ENCODE peak calls at places on chromosomes 11 and 22, in four cellular contexts. Q is astrocyte; J is Peyer's patch; Y is CD4-positive, alpha-beta T cell. K is an unnamed sample.

GRCh38 chr22:30263883-30264282 is 2.8 kb downstream of the OSM start:
- DNase-seq in Y (no peak), J (no peak), Q (no peak), K (no peak)

GRCh38 chr11:130431337-130431773 is 2.9 kb upstream of the ADAMTS8 start:
- DNase-seq in Q (peak), Y (peak), J (peak), K (peak)

GRCh38 chr11:13884159-13884799 is 78.2 kb upstream of the SPON1 start:
- DNase-seq in Y (no peak), Q (peak), J (no peak), K (no peak)

GRCh38 chr11:87258171-87258833 is 220.6 kb downstream of the TMEM135 start:
- DNase-seq in Q (no peak), Y (no peak), J (no peak), K (no peak)

GRCh38 chr11:36187618-36188017 is 101.6 kb downstream of the COMMD9 start:
- DNase-seq in Y (no peak), Q (no peak), J (no peak), K (no peak)

GRCh38 chr11:64268687-64269379 is 15.6 kb downstream of the BAD start:
- DNase-seq in Y (peak), J (peak), Q (peak), K (peak)

GRCh38 chr11:119093951-119094815 is 7.5 kb downstream of the DPAGT1 start:
- DNase-seq in Q (peak), J (peak), Y (peak), K (no peak)

GRCh38 chr11:86069408-86070086 is 663 bp upstream of the PICALM start:
- DNase-seq in Y (no peak), J (peak), Q (peak), K (peak)

GRCh38 chr11:73866586-73866996 is 10.1 kb downstream of the COA4 start:
- DNase-seq in J (no peak), Q (peak), Y (no peak), K (no peak)

GRCh38 chr11:14179126-14179820 is 179.7 kb downstream of the RRAS2 start:
- DNase-seq in Q (no peak), Y (no peak), J (no peak), K (no peak)

GRCh38 chr22:45775569-45776312 is 104.1 kb downstream of the ATXN10 start:
- DNase-seq in J (peak), Y (no peak), Q (no peak), K (no peak)

GRCh38 chr11:38191101-38191500 is 1593.1 kb upstream of the RAG2 start:
- DNase-seq in J (no peak), Q (no peak), Y (no peak), K (no peak)

GRCh38 chr11:15189646-15190365 is 75.1 kb downstream of the INSC start:
- DNase-seq in Q (peak), Y (no peak), J (no peak), K (no peak)

GRCh38 chr11:110230377-110230776 is 66.0 kb downstream of the RDX start:
- DNase-seq in Q (no peak), J (no peak), Y (no peak), K (no peak)

GRCh38 chr11:102318469-102318868 is 1.2 kb downstream of the BIRC3 start:
- DNase-seq in J (peak), Q (no peak), Y (no peak), K (peak)

GRCh38 chr22:29216873-29217666 is 11.4 kb downstream of the EMID1 start:
- DNase-seq in Y (no peak), Q (no peak), J (no peak), K (peak)

GRCh38 chr11:120722539-120722938 is 211.0 kb downstream of the GRIK4 start:
- DNase-seq in J (no peak), Y (no peak), Q (no peak), K (no peak)

GRCh38 chr11:612201-612960 is 3.4 kb downstream of the IRF7 start:
- DNase-seq in Y (peak), J (no peak), Q (no peak), K (peak)

GRCh38 chr11:15489281-15489680 is 374.6 kb downstream of the INSC start:
- DNase-seq in J (no peak), Y (no peak), Q (no peak), K (no peak)

GRCh38 chr22:28978158-28978557 is 83.5 kb downstream of the C22orf31 start:
- DNase-seq in Q (peak), J (no peak), Y (no peak), K (no peak)

GRCh38 chr11:89381094-89381493 is 110.1 kb downstream of the NOX4 start:
- DNase-seq in J (no peak), Q (peak), Y (no peak), K (no peak)

GRCh38 chr11:9206496-9206895 is 58.7 kb downstream of the DENND5A start:
- DNase-seq in J (no peak), Y (no peak), Q (peak), K (no peak)

GRCh38 chr11:35893796-35894475 is 49.9 kb upstream of the LDLRAD3 start:
- DNase-seq in Q (no peak), Y (no peak), J (no peak), K (no peak)

GRCh38 chr11:122709042-122709760 is 53.7 kb downstream of the UBASH3B start:
- DNase-seq in Q (peak), Y (no peak), J (no peak), K (peak)

DNA sequence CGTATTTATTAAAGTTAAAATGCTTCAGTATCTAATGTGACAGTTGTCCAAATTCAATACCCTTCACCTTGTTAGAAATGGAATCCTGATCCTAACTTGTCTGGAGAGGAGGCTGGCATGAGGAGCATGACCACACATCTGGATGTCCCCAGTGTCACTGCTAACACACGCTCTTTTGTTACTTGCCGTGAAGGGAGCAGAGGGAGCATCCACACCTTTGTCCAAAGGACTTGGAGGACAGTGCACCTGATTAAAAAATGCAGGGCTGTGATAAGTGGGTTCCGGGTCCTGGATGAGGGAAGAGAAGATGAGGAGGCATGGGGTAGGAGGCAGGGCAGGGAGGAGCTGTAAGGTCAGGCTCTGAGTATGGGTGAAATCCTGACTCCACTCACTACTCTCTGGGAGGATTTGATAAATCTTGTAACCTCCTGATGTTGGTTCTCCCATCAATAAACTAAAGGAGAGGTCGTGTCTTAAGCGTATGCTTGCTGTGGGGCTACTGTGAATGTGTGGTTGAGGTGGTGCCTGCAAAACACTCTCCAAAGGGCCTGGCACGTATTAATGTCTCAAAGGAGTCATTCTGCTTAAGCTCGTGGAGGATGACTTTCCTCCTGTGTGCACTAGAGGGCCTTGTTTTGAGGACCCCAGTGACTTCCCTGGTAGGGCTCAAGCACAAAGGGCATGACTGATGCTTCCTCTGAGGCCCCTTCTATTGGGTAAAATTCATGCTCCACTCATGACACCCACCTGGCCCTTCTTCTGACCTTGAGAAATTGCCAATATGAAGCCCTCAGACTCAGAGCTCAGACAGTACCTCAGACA is 16.8 kb upstream of the IGLL5 start:
- DNase-seq in Y (no peak), J (no peak), Q (no peak), K (no peak)
- TF ChIP-seq CTCF in Y (no peak), J (no peak), Q (no peak), K (peak)

GRCh38 chr11:101262995-101263394 is 133.4 kb upstream of the PGR start:
- DNase-seq in Q (no peak), J (no peak), Y (no peak), K (no peak)
- TF ChIP-seq CTCF in Q (no peak), J (no peak), Y (no peak), K (no peak)

GRCh38 chr11:107856981-107857517 is 1.5 kb downstream of the SLC35F2 start:
- DNase-seq in Q (no peak), Y (no peak), J (no peak), K (no peak)

GRCh38 chr11:107859459-107860239 is 1.1 kb upstream of the SLC35F2 start:
- DNase-seq in J (peak), Q (no peak), Y (peak), K (no peak)

GRCh38 chr11:107857550-107858216 is 904 bp downstream of the SLC35F2 start:
- DNase-seq in Y (no peak), J (no peak), Q (no peak), K (no peak)

GRCh38 chr11:107856180-107856980 is 2.2 kb downstream of the SLC35F2 start:
- DNase-seq in Q (no peak), J (no peak), Y (no peak), K (no peak)

DNA sequence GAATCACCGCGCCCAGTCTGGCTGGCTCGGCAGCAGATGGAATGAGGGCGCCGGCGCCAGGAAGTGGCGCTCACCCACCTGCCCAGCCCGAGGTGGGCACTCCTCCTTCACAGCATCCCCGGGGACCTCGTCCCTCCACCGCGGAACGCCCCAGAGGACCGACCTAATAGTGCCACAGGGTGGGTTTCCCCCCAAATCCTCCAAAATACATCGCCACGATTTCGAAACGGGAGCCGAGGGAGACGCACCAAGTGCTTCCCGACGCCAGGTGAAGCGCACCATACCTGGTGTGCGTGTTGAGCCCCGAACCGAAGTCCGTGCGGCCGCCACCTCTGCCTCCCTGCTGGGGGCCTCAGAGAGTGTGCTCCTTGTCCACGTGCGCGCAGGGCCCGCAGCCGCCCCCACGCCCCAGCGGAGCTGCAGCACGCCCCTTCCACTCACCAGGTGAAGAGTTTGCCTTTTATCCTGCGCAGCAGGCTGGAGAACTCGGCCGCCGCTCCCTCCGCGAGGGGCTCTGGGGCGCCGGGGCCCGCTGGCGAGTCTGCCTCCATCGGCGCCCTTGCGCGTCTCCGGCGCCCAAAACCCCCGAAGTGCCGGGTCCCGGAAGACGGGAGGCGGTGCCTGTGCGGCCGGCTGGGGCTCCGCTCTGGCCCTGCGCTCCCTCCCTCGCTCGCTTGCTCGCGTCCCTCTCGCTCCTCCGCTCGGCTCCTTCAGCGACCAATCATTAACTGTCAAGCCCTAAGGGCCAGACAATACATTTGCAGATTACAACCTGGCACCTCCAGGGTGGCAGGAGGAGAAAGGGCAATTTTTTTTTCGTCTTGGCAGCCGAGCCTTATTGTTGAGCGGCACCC is at the start of gene SLC35F2:
- DNase-seq in Y (peak), Q (peak), J (peak), K (peak)
- TF ChIP-seq CTCF in Y (no peak), Q (no peak), J (no peak), K (no peak)

DNA sequence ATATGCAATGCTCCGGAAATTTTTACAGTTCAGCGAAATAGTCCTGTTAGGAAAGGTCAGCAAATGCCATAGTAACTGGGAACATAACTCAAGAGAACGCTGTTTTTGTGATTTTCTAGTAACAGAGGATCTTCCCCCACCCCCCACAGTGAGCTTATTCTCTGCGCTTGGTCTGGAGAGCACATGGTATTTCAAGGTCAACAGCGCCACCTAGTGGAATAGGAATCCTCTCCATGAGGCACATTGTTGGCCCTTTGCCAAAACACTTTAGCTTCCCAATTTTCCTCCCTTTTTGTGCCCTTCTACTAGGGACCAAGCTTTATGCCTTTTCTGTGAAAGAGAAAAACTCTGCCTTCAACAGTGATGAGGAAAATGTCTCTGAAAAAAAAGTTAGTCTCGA is 13.2 kb upstream of the OR4C12 start:
- DNase-seq in J (no peak), Y (no peak), Q (peak), K (no peak)
- TF ChIP-seq CTCF in J (peak), Y (no peak), Q (no peak), K (peak)

GRCh38 chr11:128172046-128172878 is 415.1 kb downstream of the ETS1 start:
- DNase-seq in Y (peak), Q (peak), J (peak), K (peak)
- TF ChIP-seq CTCF in Y (peak), Q (peak), J (peak), K (peak)

GRCh38 chr11:117221775-117222517 is 9.9 kb downstream of the PCSK7 start:
- DNase-seq in Y (no peak), Q (no peak), J (no peak), K (no peak)
- TF ChIP-seq CTCF in Y (no peak), Q (no peak), J (no peak), K (no peak)

DNA sequence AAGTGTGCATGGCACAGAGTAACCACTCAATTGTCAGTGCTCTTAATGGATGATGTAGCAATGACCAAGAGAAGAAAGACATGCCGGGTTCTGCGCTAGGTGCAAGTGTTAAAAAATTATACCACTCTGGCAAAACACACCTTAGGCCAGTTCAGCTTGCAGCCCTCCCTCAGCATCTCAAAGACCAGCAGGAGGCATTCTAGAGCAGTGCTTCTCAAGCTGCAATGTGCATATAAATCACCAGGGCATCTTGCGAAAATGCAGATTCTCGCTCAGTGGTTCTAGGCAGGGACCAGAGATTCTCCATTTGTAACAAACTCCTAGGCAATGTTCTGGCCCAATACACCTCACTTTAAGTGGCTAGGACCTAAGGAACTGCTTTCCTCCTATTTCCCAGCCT is 337.3 kb upstream of the API5 start:
- DNase-seq in J (no peak), Q (no peak), Y (no peak), K (no peak)
- TF ChIP-seq CTCF in J (no peak), Q (no peak), Y (no peak), K (no peak)

GRCh38 chr11:2389344-2390026 is 11.1 kb upstream of the TSSC4 start:
- DNase-seq in Q (no peak), J (no peak), Y (no peak), K (no peak)
- TF ChIP-seq CTCF in Q (no peak), J (no peak), Y (no peak), K (no peak)

GRCh38 chr11:6900327-6900999 is 8.2 kb upstream of the OR2D2 start:
- DNase-seq in Q (no peak), Y (no peak), J (no peak), K (no peak)
- TF ChIP-seq CTCF in Q (no peak), Y (no peak), J (peak), K (no peak)